ENCODE peak calls at places on chromosomes 2 and 18, in four cellular contexts. Y is mesendoderm, B is fibroblast of lung, P is HCT116. T is an unnamed sample.

GRCh38 chr2:163779970-163780597 is 44.3 kb upstream of the FIGN start:
- DNase-seq in Y (peak; percentile 16), B (no peak), P (no peak), T (no peak)

GRCh38 chr2:45567974-45568789 is 42.9 kb downstream of the SRBD1 start:
- DNase-seq in Y (peak; percentile 29), B (peak; percentile 17), P (no peak), T (no peak)

GRCh38 chr2:143282684-143283083 is 153.5 kb downstream of the ARHGAP15 start:
- DNase-seq in Y (peak; percentile 43), B (no peak), P (no peak), T (no peak)

GRCh38 chr2:168189835-168190426 is 57.5 kb downstream of the STK39 start:
- DNase-seq in Y (no peak), B (peak; percentile 28), P (peak; percentile 76), T (peak; percentile 84)

GRCh38 chr2:230575640-230576324 is 136.9 kb upstream of the CAB39 start:
- DNase-seq in Y (no peak), B (no peak), P (peak; percentile 35), T (no peak)

GRCh38 chr18:35005963-35006577 is 35.1 kb upstream of the MAPRE2 start:
- DNase-seq in Y (peak; percentile 78), B (peak; percentile 82), P (peak; percentile 71), T (peak; percentile 74)

GRCh38 chr18:51236225-51236624 is 38.7 kb upstream of the MEX3C start:
- DNase-seq in Y (peak; percentile 93), B (no peak), P (peak; percentile 31), T (peak; percentile 42)

GRCh38 chr18:6781179-6781714 is 51.7 kb downstream of the ARHGAP28 start:
- DNase-seq in Y (peak; percentile 67), B (no peak), P (no peak), T (no peak)

GRCh38 chr2:85772019-85772745 is 18.4 kb downstream of the ATOH8 start:
- DNase-seq in Y (peak; percentile 62), B (peak; percentile 100), P (peak; percentile 73), T (peak; percentile 99)

GRCh38 chr2:63614448-63614968 is 25.7 kb downstream of the MDH1 start:
- DNase-seq in Y (peak; percentile 99), B (no peak), P (peak; percentile 43), T (peak; percentile 56)

GRCh38 chr2:8681786-8682692 is at the start of gene ID2:
- DNase-seq in Y (peak; percentile 100), B (peak; percentile 98), P (peak; percentile 97), T (peak; percentile 99)

GRCh38 chr2:99571609-99572344 is 82.0 kb upstream of the REV1 start:
- DNase-seq in Y (peak; percentile 10), B (no peak), P (no peak), T (peak; percentile 40)

GRCh38 chr2:118830886-118831285 is 16.6 kb downstream of the EN1 start:
- DNase-seq in Y (no peak), B (no peak), P (no peak), T (peak; percentile 30)

GRCh38 chr18:67778016-67778415 is 261.5 kb upstream of the DSEL start:
- DNase-seq in Y (no peak), B (no peak), P (no peak), T (no peak)

GRCh38 chr2:237566401-237567235 is at the start of gene PRLH:
- DNase-seq in Y (no peak), B (no peak), P (no peak), T (no peak)

GRCh38 chr2:238113611-238114010 is 13.5 kb downstream of the ESPNL start:
- DNase-seq in Y (no peak), B (no peak), P (no peak), T (no peak)

GRCh38 chr2:218569661-218570500 is 1.2 kb downstream of the CNOT9 start:
- DNase-seq in Y (peak; percentile 55), B (peak; percentile 62), P (no peak), T (peak; percentile 75)

GRCh38 chr2:148794558-148794957 is 80.5 kb upstream of the KIF5C start:
- DNase-seq in Y (no peak), B (peak; percentile 36), P (no peak), T (peak; percentile 48)

GRCh38 chr2:104872866-104873688 is 19.2 kb downstream of the POU3F3 start:
- DNase-seq in Y (peak; percentile 84), B (peak; percentile 58), P (peak; percentile 10), T (peak; percentile 84)

GRCh38 chr18:13216732-13217465 is 1.7 kb upstream of the LDLRAD4 start:
- DNase-seq in Y (peak; percentile 32), B (no peak), P (no peak), T (peak; percentile 24)

GRCh38 chr2:241582806-241583205 is 24.3 kb downstream of the BOK start:
- DNase-seq in Y (no peak), B (no peak), P (no peak), T (no peak)

GRCh38 chr18:13578400-13578799 is 148.0 kb downstream of the FAM210A start:
- DNase-seq in Y (no peak), B (no peak), P (no peak), T (no peak)

GRCh38 chr18:78873916-78874505 is 105.6 kb upstream of the SALL3 start:
- DNase-seq in Y (no peak), B (no peak), P (no peak), T (peak; percentile 41)

GRCh38 chr18:43789234-43790000 is 512.1 kb upstream of the SYT4 start:
- DNase-seq in Y (peak; percentile 19), B (peak; percentile 73), P (no peak), T (peak; percentile 7)

GRCh38 chr18:50870138-50870845 is 8.6 kb upstream of the ME2 start:
- DNase-seq in Y (no peak), B (peak; percentile 46), P (peak; percentile 83), T (peak; percentile 89)

GRCh38 chr18:42446195-42446594 is 491.2 kb downstream of the PIK3C3 start:
- DNase-seq in Y (no peak), B (peak; percentile 18), P (no peak), T (peak; percentile 69)

GRCh38 chr2:57888463-57888862 is 158.1 kb upstream of the VRK2 start:
- DNase-seq in Y (no peak), B (no peak), P (no peak), T (no peak)

GRCh38 chr2:70608373-70608772 is 54.7 kb upstream of the TGFA start:
- DNase-seq in Y (no peak), B (no peak), P (no peak), T (no peak)

GRCh38 chr2:113080134-113080533 is 12.4 kb downstream of the IL1F10 start:
- DNase-seq in Y (peak; percentile 66), B (peak; percentile 20), P (peak; percentile 13), T (peak; percentile 75)

GRCh38 chr2:157176602-157177001 is 80.9 kb upstream of the GALNT5 start:
- DNase-seq in Y (no peak), B (no peak), P (no peak), T (no peak)

GRCh38 chr2:157174321-157174720 is 83.2 kb upstream of the GALNT5 start:
- DNase-seq in Y (no peak), B (peak; percentile 79), P (no peak), T (no peak)

GRCh38 chr2:157172239-157172638 is 85.3 kb upstream of the GALNT5 start:
- DNase-seq in Y (no peak), B (no peak), P (no peak), T (peak; percentile 87)

GRCh38 chr2:157172866-157173578 is 84.5 kb upstream of the GALNT5 start:
- DNase-seq in Y (no peak), B (peak; percentile 76), P (no peak), T (peak; percentile 46)

GRCh38 chr2:157173740-157174184 is 83.7 kb upstream of the GALNT5 start:
- DNase-seq in Y (no peak), B (peak; percentile 100), P (no peak), T (peak; percentile 96)
- H3K4me2 ChIP-seq in Y (no peak overlapping the region), B (peak overlapping the region; percentile 73), P (no peak overlapping the region), T (peak overlapping the region; percentile 84)

GRCh38 chr2:18926633-18927524 is 337.5 kb upstream of the NT5C1B start:
- DNase-seq in Y (no peak), B (no peak), P (no peak), T (peak; percentile 17)
- H3K4me2 ChIP-seq in Y (no peak overlapping the region), B (no peak overlapping the region), P (no peak overlapping the region), T (no peak overlapping the region)

GRCh38 chr2:76472946-76473345 is 762.2 kb upstream of the GCFC2 start:
- DNase-seq in Y (no peak), B (no peak), P (no peak), T (no peak)

DNA sequence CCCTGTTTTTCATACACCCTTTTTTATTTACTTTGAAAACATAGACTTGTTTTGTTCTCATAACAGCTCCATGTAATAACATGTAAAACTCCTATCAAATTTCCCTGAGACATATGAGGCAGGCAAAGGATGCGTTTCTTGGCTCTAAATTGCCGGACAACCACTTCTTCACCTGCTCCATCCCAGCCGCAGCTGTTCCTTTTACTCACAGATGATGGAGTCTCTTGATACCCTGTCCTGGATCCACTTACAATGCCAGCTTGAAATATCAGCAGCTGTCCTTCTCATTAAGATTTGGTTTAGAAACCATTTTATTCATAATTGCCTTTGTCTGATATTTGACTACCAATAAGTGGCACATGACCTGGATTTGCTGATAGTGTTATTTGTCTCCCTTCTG is 767.9 kb upstream of the GCFC2 start:
- DNase-seq in Y (no peak), B (no peak), P (no peak), T (no peak)
- H3K4me2 ChIP-seq in Y (no peak overlapping the region), B (no peak overlapping the region), P (no peak overlapping the region), T (no peak overlapping the region)

DNA sequence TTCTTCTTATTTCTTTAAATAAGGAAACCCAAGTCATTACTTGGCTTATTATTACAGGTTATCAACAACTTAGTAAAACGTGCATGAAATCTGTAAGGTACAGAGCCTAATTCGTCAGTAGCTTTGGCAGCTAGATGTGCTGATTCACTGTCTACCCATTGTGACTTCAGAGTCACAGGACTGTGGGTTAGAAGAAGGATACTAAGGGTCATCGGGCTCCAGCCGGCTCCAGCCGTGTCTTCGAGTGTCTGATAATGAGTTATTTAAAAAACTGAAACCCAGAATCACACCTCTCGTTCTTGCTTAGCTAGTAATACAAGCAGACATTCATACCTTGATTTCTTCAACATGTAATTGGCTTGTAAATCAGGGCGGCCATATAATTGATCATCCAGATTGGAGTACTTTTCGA is 170.5 kb downstream of the FMNL2 start:
- DNase-seq in Y (no peak), B (peak; percentile 55), P (no peak), T (peak; percentile 60)
- H3K4me2 ChIP-seq in Y (no peak overlapping the region), B (no peak overlapping the region), P (peak overlapping the region; percentile 18), T (peak overlapping the region; percentile 69)

DNA sequence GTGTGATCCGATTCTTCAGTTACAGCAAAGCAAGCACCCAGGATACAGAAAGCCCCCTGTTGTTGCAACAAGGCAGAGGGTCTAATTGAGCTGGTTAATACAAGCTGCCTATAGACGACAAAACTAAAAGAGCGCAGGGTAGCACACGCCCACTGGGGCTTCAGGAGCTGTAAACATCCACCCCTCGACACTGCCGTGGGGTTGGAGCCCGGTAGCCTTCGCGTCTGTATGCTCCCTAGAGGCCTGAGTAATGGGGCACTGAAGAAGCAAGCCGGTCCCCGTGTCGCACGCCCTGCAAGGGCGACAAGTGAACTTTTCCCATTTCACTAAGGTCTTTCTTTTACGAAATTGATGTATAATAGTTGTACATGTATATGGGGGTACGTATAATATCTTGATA is 24.7 kb upstream of the CHRNA1 start:
- DNase-seq in Y (no peak), B (no peak), P (no peak), T (no peak)
- H3K4me2 ChIP-seq in Y (no peak overlapping the region), B (no peak overlapping the region), P (peak overlapping the region; percentile 42), T (no peak overlapping the region)